ENCODE peak calls at places on chromosome 3, in four cellular contexts. W is sigmoid colon, G is choroid plexus epithelial cell, F is psoas muscle. D is an unnamed sample.
A peak's percentile ranks its signal among the peaks of the same experiment; 100 is the strongest.

GRCh38 chr3:52108302-52109232 is 45.7 kb downstream of the POC1A start:
- DNase-seq in W (peak; percentile 64), G (peak; percentile 34), F (peak; percentile 73), D (peak; percentile 44)

GRCh38 chr3:67524046-67524445 is 130.4 kb downstream of the SUCLG2 start:
- DNase-seq in W (no peak), G (no peak), F (no peak), D (no peak)

GRCh38 chr3:108569336-108569735 is 19.9 kb downstream of the CIP2A start:
- DNase-seq in W (no peak), G (no peak), F (no peak), D (no peak)

GRCh38 chr3:141373232-141373631 is 4.9 kb downstream of the ZBTB38 start:
- DNase-seq in W (no peak), G (no peak), F (no peak), D (no peak)

GRCh38 chr3:61268659-61269058 is 17.4 kb upstream of the FHIT start:
- DNase-seq in W (no peak), G (no peak), F (no peak), D (no peak)

GRCh38 chr3:119604878-119605277 is 7.2 kb downstream of the PLA1A start:
- DNase-seq in W (no peak), G (peak; percentile 50), F (no peak), D (no peak)

GRCh38 chr3:150840733-150841515 is 64.3 kb downstream of the MINDY4B start:
- DNase-seq in W (no peak), G (no peak), F (no peak), D (no peak)

GRCh38 chr3:160701490-160701889 is 24.5 kb downstream of the ARL14 start:
- DNase-seq in W (no peak), G (no peak), F (no peak), D (no peak)

GRCh38 chr3:186439725-186440124 is 77.7 kb upstream of the DGKG start:
- DNase-seq in W (no peak), G (no peak), F (no peak), D (no peak)

GRCh38 chr3:186093271-186093900 is 15.5 kb downstream of the ETV5 start:
- DNase-seq in W (no peak), G (no peak), F (no peak), D (no peak)

GRCh38 chr3:53238051-53238850 is 17.6 kb downstream of the TKT start:
- DNase-seq in W (no peak), G (peak; percentile 95), F (no peak), D (no peak)

GRCh38 chr3:139529624-139530023 is 9.9 kb downstream of the RBP1 start:
- DNase-seq in W (no peak), G (no peak), F (no peak), D (no peak)

GRCh38 chr3:197022405-197023231 is 7.0 kb downstream of the MELTF start:
- DNase-seq in W (peak; percentile 32), G (no peak), F (no peak), D (no peak)

GRCh38 chr3:122305818-122306621 is 19.0 kb upstream of the CSTA start:
- DNase-seq in W (no peak), G (peak; percentile 10), F (no peak), D (no peak)

GRCh38 chr3:33652736-33653135 is 65.3 kb downstream of the CLASP2 start:
- DNase-seq in W (no peak), G (peak; percentile 30), F (no peak), D (no peak)

GRCh38 chr3:66795365-66795764 is 202.7 kb upstream of the KBTBD8 start:
- DNase-seq in W (no peak), G (peak; percentile 67), F (no peak), D (no peak)

GRCh38 chr3:185504636-185505035 is 5.8 kb upstream of the TMEM41A start:
- DNase-seq in W (no peak), G (no peak), F (no peak), D (no peak)

DNA sequence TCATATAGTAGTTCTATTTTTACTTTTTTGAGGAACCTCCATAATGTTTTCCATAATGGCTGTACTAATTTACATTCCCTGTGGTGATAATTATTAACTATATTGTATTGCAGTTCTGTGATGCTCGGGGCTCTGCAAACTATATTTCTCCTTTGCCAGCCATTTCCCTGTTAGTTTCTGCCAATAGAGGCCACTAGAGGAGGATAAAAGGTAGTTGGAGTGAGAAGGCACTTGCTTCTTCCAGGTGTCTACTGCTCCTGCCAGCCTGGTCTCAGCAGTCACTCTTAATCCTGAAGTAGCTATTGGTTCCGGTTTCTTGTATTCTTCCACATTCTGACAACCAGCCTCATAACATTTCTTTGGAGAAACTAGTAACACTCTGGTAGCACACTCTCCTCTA is 233.9 kb upstream of the GBE1 start:
- DNase-seq in W (no peak), G (no peak), F (no peak), D (no peak)
- TF ChIP-seq CTCF in W (no peak), G (peak; percentile 13), F (no peak), D (peak; percentile 27)

DNA sequence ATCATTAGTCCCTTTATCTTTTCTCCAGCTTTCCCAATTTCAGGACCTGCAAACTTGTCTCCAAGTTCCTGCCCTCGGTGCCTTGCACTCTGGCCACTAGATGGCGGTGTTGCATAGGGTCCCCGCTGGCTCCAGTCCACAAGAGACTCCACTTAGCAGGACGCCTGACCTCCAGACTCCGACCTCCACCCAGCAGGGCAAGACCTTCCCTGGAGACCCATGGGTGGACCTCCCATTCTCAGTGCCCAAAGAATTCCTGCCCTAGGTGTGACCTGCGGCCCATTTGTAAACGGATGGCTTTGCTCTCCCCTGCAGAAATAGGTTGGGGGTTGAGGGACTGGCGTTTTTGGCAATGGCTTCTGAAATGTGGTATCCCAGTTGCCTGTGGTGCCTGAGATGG is 82.6 kb downstream of the LSM3 start:
- DNase-seq in W (peak; percentile 91), G (peak; percentile 83), F (peak; percentile 91), D (no peak)
- TF ChIP-seq CTCF in W (peak; percentile 97), G (peak; percentile 99), F (peak; percentile 99), D (peak; percentile 99)

GRCh38 chr3:183591881-183592521 is 36.5 kb upstream of the KLHL6 start:
- DNase-seq in W (no peak), G (peak; percentile 33), F (no peak), D (no peak)
- TF ChIP-seq CTCF in W (no peak), G (peak; percentile 49), F (peak; percentile 6), D (peak; percentile 67)

GRCh38 chr3:179421500-179421899 is 29.8 kb downstream of the GNB4 start:
- DNase-seq in W (no peak), G (peak; percentile 79), F (no peak), D (no peak)
- TF ChIP-seq CTCF in W (peak; percentile 61), G (peak; percentile 74), F (peak; percentile 38), D (peak; percentile 83)

D was measured in chondrocyte.